ENCODE peak calls at places on chromosomes 13 and 19, in nine cellular contexts. I, R, G, C, M, H, V, S and Z are unnamed samples.
A peak's percentile ranks its signal among the peaks of the same experiment; 100 is the strongest.

GRCh38 chr19:35641515-35642151 is at the start of gene ETV2:
- DNase-seq in I (peak; percentile 79), R (peak; percentile 70), G (no peak), C (no peak), M (no peak), H (peak; percentile 53), V (no peak), S (no peak), Z (peak; percentile 51)

GRCh38 chr13:23467048-23467931 is 33.8 kb upstream of the SACS start:
- DNase-seq in I (no peak), R (no peak), G (no peak), C (peak; percentile 80), M (no peak), H (no peak), V (no peak), S (no peak), Z (no peak)

GRCh38 chr13:108663710-108664109 is 34.3 kb downstream of the MYO16 start:
- DNase-seq in I (no peak), R (no peak), G (no peak), C (no peak), M (no peak), H (no peak), V (no peak), S (no peak), Z (no peak)

GRCh38 chr19:33767898-33768413 is 28.7 kb upstream of the KCTD15 start:
- DNase-seq in I (peak; percentile 92), R (peak; percentile 22), G (no peak), C (no peak), M (no peak), H (peak; percentile 21), V (no peak), S (no peak), Z (peak; percentile 32)

GRCh38 chr13:44011036-44011435 is 131.3 kb downstream of the LACC1 start:
- DNase-seq in I (no peak), R (no peak), G (no peak), C (no peak), M (no peak), H (no peak), V (no peak), S (no peak), Z (no peak)

GRCh38 chr13:27131202-27131623 is 40.4 kb downstream of the USP12 start:
- DNase-seq in I (peak; percentile 45), R (peak; percentile 67), G (no peak), C (no peak), M (peak; percentile 41), H (peak; percentile 89), V (no peak), S (peak; percentile 97), Z (peak; percentile 82)

GRCh38 chr19:30326076-30326710 is 46.0 kb upstream of the ZNF536 start:
- DNase-seq in I (no peak), R (no peak), G (no peak), C (no peak), M (no peak), H (no peak), V (no peak), S (no peak), Z (no peak)

GRCh38 chr13:76917096-76917495 is 30.9 kb upstream of the KCTD12 start:
- DNase-seq in I (no peak), R (no peak), G (no peak), C (peak; percentile 62), M (no peak), H (no peak), V (no peak), S (no peak), Z (no peak)

GRCh38 chr19:48877900-48878218 is 5.6 kb downstream of the PPP1R15A start:
- DNase-seq in I (no peak), R (no peak), G (no peak), C (no peak), M (no peak), H (no peak), V (no peak), S (no peak), Z (no peak)

GRCh38 chr19:20078696-20079095 is 896 bp downstream of the ZNF90 start:
- DNase-seq in I (peak; percentile 55), R (peak; percentile 19), G (no peak), C (peak; percentile 4), M (no peak), H (peak; percentile 7), V (no peak), S (no peak), Z (peak; percentile 34)

GRCh38 chr13:109955598-109955997 is 169.2 kb upstream of the IRS2 start:
- DNase-seq in I (no peak), R (no peak), G (no peak), C (no peak), M (no peak), H (no peak), V (no peak), S (no peak), Z (no peak)

GRCh38 chr13:79435549-79435948 is 29.5 kb upstream of the RBM26 start:
- DNase-seq in I (no peak), R (no peak), G (no peak), C (peak; percentile 62), M (no peak), H (no peak), V (no peak), S (no peak), Z (no peak)

GRCh38 chr13:27595055-27595811 is 25.1 kb downstream of the LNX2 start:
- DNase-seq in I (no peak), R (no peak), G (no peak), C (no peak), M (no peak), H (no peak), V (no peak), S (no peak), Z (no peak)

GRCh38 chr13:30895773-30896172 is 10.3 kb upstream of the MEDAG start:
- DNase-seq in I (peak; percentile 34), R (no peak), G (no peak), C (peak; percentile 61), M (no peak), H (no peak), V (no peak), S (no peak), Z (no peak)

GRCh38 chr19:31531326-31531725 is 182.1 kb upstream of the TSHZ3 start:
- DNase-seq in I (no peak), R (no peak), G (peak; percentile 69), C (no peak), M (no peak), H (no peak), V (no peak), S (no peak), Z (no peak)

GRCh38 chr19:31783592-31783991 is 434.4 kb upstream of the TSHZ3 start:
- DNase-seq in I (no peak), R (no peak), G (no peak), C (no peak), M (no peak), H (no peak), V (no peak), S (no peak), Z (no peak)

GRCh38 chr13:114140909-114141255 is 8.5 kb upstream of the RASA3 start:
- DNase-seq in I (no peak), R (peak; percentile 47), G (no peak), C (no peak), M (peak; percentile 47), H (peak; percentile 52), V (no peak), S (no peak), Z (peak; percentile 48)

GRCh38 chr19:56118666-56119584 is 2.2 kb downstream of the ZNF787 start:
- DNase-seq in I (no peak), R (no peak), G (no peak), C (no peak), M (no peak), H (no peak), V (no peak), S (no peak), Z (no peak)

GRCh38 chr19:13839938-13840750 is 36.8 kb upstream of the NANOS3 start:
- DNase-seq in I (no peak), R (peak; percentile 62), G (peak; percentile 87), C (no peak), M (no peak), H (peak; percentile 59), V (no peak), S (no peak), Z (peak; percentile 54)

GRCh38 chr19:15871570-15871969 is 26.3 kb downstream of the CYP4F2 start:
- DNase-seq in I (no peak), R (peak; percentile 20), G (no peak), C (no peak), M (no peak), H (peak; percentile 24), V (no peak), S (peak; percentile 8), Z (peak; percentile 17)

GRCh38 chr19:6761053-6761676 is 6.1 kb downstream of the SH2D3A start:
- DNase-seq in I (peak; percentile 68), R (peak; percentile 36), G (no peak), C (no peak), M (no peak), H (peak; percentile 22), V (peak; percentile 33), S (no peak), Z (peak; percentile 54)

GRCh38 chr19:2416321-2417097 is 10.9 kb downstream of the TIMM13 start:
- DNase-seq in I (no peak), R (no peak), G (no peak), C (no peak), M (no peak), H (no peak), V (no peak), S (no peak), Z (no peak)

GRCh38 chr13:26449063-26449848 is 108.2 kb upstream of the WASF3 start:
- DNase-seq in I (no peak), R (no peak), G (no peak), C (no peak), M (no peak), H (no peak), V (no peak), S (no peak), Z (no peak)

GRCh38 chr19:13984875-13985741 is 21.0 kb downstream of the RFX1 start:
- DNase-seq in I (no peak), R (no peak), G (no peak), C (no peak), M (no peak), H (peak; percentile 23), V (no peak), S (no peak), Z (no peak)

GRCh38 chr13:39496487-39496998 is 106.5 kb downstream of the LHFPL6 start:
- DNase-seq in I (no peak), R (no peak), G (no peak), C (no peak), M (no peak), H (no peak), V (peak; percentile 93), S (no peak), Z (no peak)

GRCh38 chr19:33301900-33302174 is 497 bp downstream of the CEBPA start:
- DNase-seq in I (peak; percentile 56), R (no peak), G (no peak), C (no peak), M (no peak), H (no peak), V (no peak), S (no peak), Z (no peak)

GRCh38 chr19:4817467-4818277 is 13.8 kb downstream of the TICAM1 start:
- DNase-seq in I (peak; percentile 16), R (no peak), G (no peak), C (no peak), M (no peak), H (no peak), V (no peak), S (no peak), Z (no peak)

GRCh38 chr19:44741841-44742352 is 6.6 kb upstream of the BCL3 start:
- DNase-seq in I (no peak), R (no peak), G (peak; percentile 99), C (peak; percentile 100), M (no peak), H (peak; percentile 51), V (no peak), S (no peak), Z (peak; percentile 57)

GRCh38 chr13:26255717-26256277 is 1.9 kb downstream of the CDK8 start:
- DNase-seq in I (no peak), R (no peak), G (no peak), C (no peak), M (no peak), H (no peak), V (no peak), S (no peak), Z (no peak)

GRCh38 chr19:3710265-3710812 is 2.2 kb downstream of the TJP3 start:
- DNase-seq in I (peak; percentile 68), R (no peak), G (no peak), C (no peak), M (no peak), H (no peak), V (no peak), S (no peak), Z (no peak)

GRCh38 chr19:46192990-46193650 is 36.4 kb upstream of the IGFL1 start:
- DNase-seq in I (no peak), R (no peak), G (no peak), C (peak; percentile 64), M (no peak), H (peak; percentile 19), V (no peak), S (no peak), Z (peak; percentile 36)